ENCODE peak calls at places on chromosomes 2 and 18, in five cellular contexts. N is NCI-H345, I is esophagus squamous epithelium, X is Peyer's patch, H is kidney. O is an unnamed sample.
A peak's percentile ranks its signal among the peaks of the same experiment; 100 is the strongest.

GRCh38 chr2:184597571-184597980 is 753 bp upstream of the ZNF804A start:
- DNase-seq in H (peak; percentile 36), X (peak; percentile 60), I (no peak), N (no peak), O (no peak)

GRCh38 chr2:148607553-148607952 is 37.0 kb upstream of the EPC2 start:
- DNase-seq in X (no peak), H (no peak), I (no peak), N (no peak), O (no peak)

GRCh38 chr2:83471708-83472107 is 987.4 kb downstream of the SUCLG1 start:
- DNase-seq in N (peak; percentile 84), X (no peak), H (no peak), I (no peak), O (no peak)

GRCh38 chr2:136242687-136243277 is 124.8 kb upstream of the CXCR4 start:
- DNase-seq in I (no peak), X (peak; percentile 83), N (no peak), H (no peak), O (peak; percentile 54)

GRCh38 chr2:190718652-190719526 is 70.0 kb downstream of the NAB1 start:
- DNase-seq in X (peak; percentile 50), N (no peak), I (no peak), H (peak; percentile 77), O (no peak)

GRCh38 chr2:119681196-119681867 is 2.3 kb downstream of the TMEM177 start:
- DNase-seq in X (no peak), I (no peak), N (no peak), H (no peak), O (no peak)

GRCh38 chr2:181123798-181124217 is 143.4 kb downstream of the UBE2E3 start:
- DNase-seq in I (no peak), H (no peak), X (peak; percentile 72), N (no peak), O (peak; percentile 75)

GRCh38 chr18:78652001-78652545 is 327.5 kb upstream of the SALL3 start:
- DNase-seq in H (no peak), X (no peak), I (no peak), N (no peak), O (no peak)

GRCh38 chr2:144383571-144383970 is 136.3 kb downstream of the ZEB2 start:
- DNase-seq in X (no peak), I (no peak), H (no peak), N (no peak), O (no peak)

GRCh38 chr2:223725494-223725893 is 111.9 kb downstream of the AP1S3 start:
- DNase-seq in N (peak; percentile 16), I (no peak), H (peak; percentile 94), X (peak; percentile 68), O (no peak)

GRCh38 chr2:228875152-228875875 is 395.8 kb downstream of the PID1 start:
- DNase-seq in I (no peak), N (no peak), H (no peak), X (no peak), O (no peak)

GRCh38 chr18:46481048-46481846 is 175.8 kb downstream of the LOXHD1 start:
- DNase-seq in X (peak; percentile 65), H (no peak), N (peak; percentile 47), I (no peak), O (peak; percentile 30)

O was measured in T-cell.